ENCODE peak calls at places on chromosomes 7 and 10, in ten cellular contexts. K, L, E, D, X, F, N, G, V and Z are unnamed samples.

GRCh38 chr10:114048472-114048871 is 4.8 kb downstream of the ADRB1 start:
- DNase-seq in K (no peak), L (no peak), E (no peak), D (no peak), X (no peak), F (no peak), N (no peak), G (no peak), V (no peak), Z (no peak)

GRCh38 chr10:109933984-109934565 is 10.8 kb upstream of the XPNPEP1 start:
- DNase-seq in K (peak), L (no peak), E (no peak), D (peak), X (no peak), F (no peak), N (no peak), G (peak), V (no peak), Z (no peak)

GRCh38 chr7:49731836-49732235 is 41.6 kb upstream of the VWC2 start:
- DNase-seq in K (no peak), L (no peak), E (no peak), D (no peak), X (no peak), F (no peak), N (no peak), G (no peak), V (no peak), Z (no peak)

GRCh38 chr10:6774406-6774805 is 194.3 kb upstream of the PRKCQ start:
- DNase-seq in K (no peak), L (no peak), E (no peak), D (no peak), X (no peak), F (no peak), N (no peak), G (no peak), V (no peak), Z (no peak)

GRCh38 chr7:12161146-12161545 is 49.9 kb upstream of the TMEM106B start:
- DNase-seq in K (no peak), L (no peak), E (no peak), D (no peak), X (no peak), F (no peak), N (no peak), G (no peak), V (no peak), Z (no peak)

GRCh38 chr10:30510184-30510931 is 76.4 kb downstream of the MAP3K8 start:
- DNase-seq in K (no peak), L (no peak), E (no peak), D (no peak), X (no peak), F (no peak), N (no peak), G (no peak), V (peak), Z (peak)

GRCh38 chr7:95205821-95206220 is 118.5 kb downstream of the PON1 start:
- DNase-seq in K (no peak), L (no peak), E (no peak), D (no peak), X (no peak), F (peak), N (no peak), G (no peak), V (peak), Z (peak)

GRCh38 chr10:74548676-74549075 is 277.7 kb upstream of the KAT6B start:
- DNase-seq in K (no peak), L (no peak), E (no peak), D (no peak), X (no peak), F (no peak), N (no peak), G (no peak), V (no peak), Z (no peak)

GRCh38 chr10:116631871-116632295 is 11.1 kb downstream of the PNLIPRP2 start:
- DNase-seq in K (no peak), L (no peak), E (no peak), D (no peak), X (no peak), F (no peak), N (no peak), G (no peak), V (no peak), Z (no peak)

GRCh38 chr10:116044722-116045374 is 228.2 kb downstream of the GFRA1 start:
- DNase-seq in K (peak), L (no peak), E (no peak), D (no peak), X (peak), F (no peak), N (no peak), G (no peak), V (no peak), Z (no peak)

GRCh38 chr10:29553732-29554260 is 81.0 kb downstream of the SVIL start:
- DNase-seq in K (no peak), L (no peak), E (no peak), D (no peak), X (no peak), F (no peak), N (no peak), G (no peak), V (no peak), Z (no peak)

GRCh38 chr10:63236113-63236935 is 103.2 kb downstream of the NRBF2 start:
- DNase-seq in K (no peak), L (peak), E (peak), D (no peak), X (no peak), F (peak), N (no peak), G (no peak), V (peak), Z (peak)

GRCh38 chr7:24115661-24116060 is 168.3 kb upstream of the NPY start:
- DNase-seq in K (no peak), L (no peak), E (no peak), D (no peak), X (no peak), F (no peak), N (no peak), G (no peak), V (no peak), Z (no peak)